ENCODE peak calls at places on chromosomes 4 and X, in nine cellular contexts. G is CD4-positive, CD25-positive, alpha-beta regulatory T cell; X is A549; Z is IMR-90; B is heart left ventricle; L is lung; R is hepatocyte; W is lower lobe of right lung; Q is CD4-positive, alpha-beta memory T cell. C is an unnamed sample.

GRCh38 chrX:150530821-150531220 is 37.6 kb upstream of the MTM1 start:
- DNase-seq in G (no peak), X (no peak), Z (no peak), B (no peak), L (no peak), R (no peak), W (no peak), Q (no peak), C (no peak)

GRCh38 chrX:34900691-34901090 is 41.9 kb upstream of the FAM47B start:
- DNase-seq in G (no peak), X (no peak), Z (peak; percentile 15), B (no peak), L (no peak), R (no peak), W (no peak), Q (no peak), C (no peak)

GRCh38 chr4:189232274-189232673 is 708.4 kb upstream of the FRG1 start:
- DNase-seq in G (no peak), X (no peak), Z (peak; percentile 29), B (no peak), L (no peak), R (no peak), W (no peak), Q (no peak), C (no peak)

GRCh38 chr4:169768385-169768784 is 10.6 kb upstream of the HPF1 start:
- DNase-seq in G (no peak), X (no peak), Z (no peak), B (no peak), L (no peak), R (no peak), W (no peak), Q (no peak), C (no peak)

GRCh38 chr4:40581254-40582140 is 48.2 kb downstream of the RBM47 start:
- DNase-seq in G (no peak), X (no peak), Z (no peak), B (no peak), L (no peak), R (no peak), W (no peak), Q (no peak), C (no peak)

GRCh38 chr4:109826719-109827118 is 1.1 kb upstream of the RRH start:
- DNase-seq in G (no peak), X (no peak), Z (peak; percentile 33), B (no peak), L (no peak), R (peak; percentile 13), W (no peak), Q (peak; percentile 37), C (no peak)

GRCh38 chr4:119652978-119653377 is 24.4 kb upstream of the PDE5A start:
- DNase-seq in G (no peak), X (no peak), Z (peak; percentile 93), B (no peak), L (no peak), R (no peak), W (no peak), Q (no peak), C (no peak)

GRCh38 chr4:125115941-125116340 is 198.8 kb upstream of the FAT4 start:
- DNase-seq in G (no peak), X (peak; percentile 34), Z (peak; percentile 94), B (no peak), L (no peak), R (no peak), W (no peak), Q (no peak), C (no peak)

GRCh38 chrX:118566359-118566758 is 70.7 kb downstream of the DOCK11 start:
- DNase-seq in G (no peak), X (no peak), Z (peak; percentile 15), B (no peak), L (no peak), R (no peak), W (no peak), Q (no peak), C (no peak)

GRCh38 chrX:39855748-39856129 is 242.0 kb downstream of the BCOR start:
- DNase-seq in G (peak; percentile 64), X (peak; percentile 12), Z (peak; percentile 43), B (no peak), L (no peak), R (peak; percentile 63), W (no peak), Q (peak; percentile 80), C (peak; percentile 76)

GRCh38 chr4:100312615-100313355 is 122.5 kb upstream of the DDIT4L start:
- DNase-seq in G (no peak), X (no peak), Z (no peak), B (no peak), L (no peak), R (no peak), W (no peak), Q (no peak), C (no peak)

GRCh38 chr4:87120411-87121162 is 99.8 kb downstream of the KLHL8 start:
- DNase-seq in G (no peak), X (no peak), Z (peak; percentile 87), B (peak; percentile 60), L (peak; percentile 77), R (peak; percentile 69), W (no peak), Q (no peak), C (no peak)

GRCh38 chrX:112734250-112734649 is 54.5 kb upstream of the LHFPL1 start:
- DNase-seq in G (no peak), X (no peak), Z (peak; percentile 14), B (peak; percentile 26), L (no peak), R (no peak), W (no peak), Q (no peak), C (peak; percentile 58)
- H3K4me3 ChIP-seq in G (no peak overlapping the region), X (no peak overlapping the region), Z (no peak overlapping the region), B (no peak overlapping the region), L (no peak overlapping the region), R (no peak overlapping the region), W (no peak overlapping the region), Q (no peak overlapping the region), C (no peak overlapping the region)

GRCh38 chr4:140724780-140725179 is 31.4 kb downstream of the TBC1D9 start:
- DNase-seq in G (no peak), X (no peak), Z (peak; percentile 11), B (no peak), L (no peak), R (no peak), W (no peak), Q (no peak), C (no peak)

GRCh38 chr4:140730108-140730507 is 26.1 kb downstream of the TBC1D9 start:
- DNase-seq in G (no peak), X (no peak), Z (no peak), B (no peak), L (no peak), R (no peak), W (no peak), Q (no peak), C (no peak)

GRCh38 chr4:140726776-140727500 is 29.2 kb downstream of the TBC1D9 start:
- DNase-seq in G (no peak), X (peak; percentile 47), Z (peak; percentile 28), B (no peak), L (no peak), R (no peak), W (no peak), Q (no peak), C (no peak)

GRCh38 chr4:140721088-140721421 is 35.1 kb downstream of the TBC1D9 start:
- DNase-seq in G (no peak), X (no peak), Z (no peak), B (no peak), L (no peak), R (no peak), W (no peak), Q (no peak), C (no peak)

GRCh38 chr4:140725556-140725955 is 30.6 kb downstream of the TBC1D9 start:
- DNase-seq in G (no peak), X (no peak), Z (no peak), B (no peak), L (no peak), R (no peak), W (no peak), Q (no peak), C (no peak)
- H3K4me1 ChIP-seq in G (no peaks in the 10 kb centered on the region), X (peaks cover 45% of the 10 kb centered on the region), Z (peaks cover 10% of the 10 kb centered on the region), B (peaks cover 43% of the 10 kb centered on the region), L (peaks cover 10% of the 10 kb centered on the region), R (peaks cover 29% of the 10 kb centered on the region), W (peaks cover 62% of the 10 kb centered on the region), Q (no peaks in the 10 kb centered on the region), C (no peaks in the 10 kb centered on the region)

GRCh38 chr4:18057821-18058533 is 36.4 kb upstream of the LCORL start:
- DNase-seq in G (no peak), X (no peak), Z (no peak), B (no peak), L (no peak), R (no peak), W (no peak), Q (no peak), C (no peak)
- H3K4me3 ChIP-seq in G (peak overlapping the region; percentile 59), X (no peak overlapping the region), Z (peak overlapping the region; percentile 45), B (peak overlapping the region; percentile 40), L (no peak overlapping the region), R (no peak overlapping the region), W (no peak overlapping the region), Q (no peak overlapping the region), C (no peak overlapping the region)

DNA sequence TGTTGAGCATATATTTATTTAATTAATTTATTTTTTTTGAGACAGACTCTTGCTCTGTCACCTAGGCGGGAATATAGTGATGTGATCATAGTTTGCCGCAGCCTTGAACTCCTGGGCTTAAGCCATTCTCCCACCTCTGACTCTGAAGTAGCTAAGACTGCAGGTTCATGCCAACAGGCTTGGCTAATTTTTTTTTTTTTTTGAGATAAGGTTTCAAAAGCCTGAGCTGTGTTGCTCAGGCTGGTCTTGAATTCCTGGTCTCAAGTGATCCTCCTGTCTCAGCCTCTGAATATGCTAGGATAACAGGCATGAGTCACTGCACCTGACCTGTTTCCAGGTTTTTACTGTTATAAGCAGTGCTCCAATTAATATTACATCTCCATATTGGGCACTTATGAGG is 4.8 kb downstream of the ADD1 start:
- DNase-seq in G (no peak), X (no peak), Z (peak; percentile 28), B (no peak), L (peak; percentile 29), R (no peak), W (no peak), Q (no peak), C (no peak)
- H3K4me1 ChIP-seq in G (peaks cover 61% of the 10 kb centered on the region), X (peaks cover 13% of the 10 kb centered on the region), Z (peaks cover 9% of the 10 kb centered on the region), B (peaks cover 70% of the 10 kb centered on the region), L (peaks cover 13% of the 10 kb centered on the region), R (peaks cover 46% of the 10 kb centered on the region), W (peaks cover 79% of the 10 kb centered on the region), Q (peaks cover 85% of the 10 kb centered on the region), C (peaks cover 7% of the 10 kb centered on the region)

GRCh38 chrX:78979789-78980464 is 34.7 kb downstream of the P2RY10 start:
- DNase-seq in G (no peak), X (no peak), Z (no peak), B (no peak), L (no peak), R (no peak), W (no peak), Q (no peak), C (no peak)
- H3K4me3 ChIP-seq in G (peak overlapping the region; percentile 32), X (no peak overlapping the region), Z (no peak overlapping the region), B (no peak overlapping the region), L (no peak overlapping the region), R (no peak overlapping the region), W (no peak overlapping the region), Q (no peak overlapping the region), C (no peak overlapping the region)

DNA sequence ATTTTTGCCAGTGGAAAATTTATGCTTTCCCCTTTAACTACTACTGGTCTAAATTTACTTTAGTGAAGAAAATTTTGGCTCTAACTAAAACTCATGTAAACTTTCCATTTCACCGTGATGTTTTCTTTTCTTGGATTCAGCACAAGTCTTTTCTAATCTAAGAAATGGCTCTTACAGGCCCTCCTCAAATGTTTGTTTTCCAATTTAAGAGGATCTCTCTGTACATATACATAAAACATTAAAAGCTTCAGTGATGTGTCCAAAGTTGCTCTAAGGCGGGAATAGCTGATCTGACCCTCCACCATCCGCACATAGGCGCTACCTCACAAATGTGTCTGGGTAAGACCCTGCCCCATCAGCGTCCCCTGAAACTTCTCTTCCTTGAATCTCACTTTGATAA is 68.1 kb downstream of the MAML3 start:
- DNase-seq in G (no peak), X (no peak), Z (no peak), B (no peak), L (no peak), R (no peak), W (no peak), Q (no peak), C (no peak)
- H3K4me1 ChIP-seq in G (no peaks in the 10 kb centered on the region), X (peaks cover 96% of the 10 kb centered on the region), Z (peaks cover 34% of the 10 kb centered on the region), B (no peaks in the 10 kb centered on the region), L (peaks cover 7% of the 10 kb centered on the region), R (peaks cover 49% of the 10 kb centered on the region), W (peaks cover 57% of the 10 kb centered on the region), Q (no peaks in the 10 kb centered on the region), C (peaks cover 22% of the 10 kb centered on the region)